ENCODE peak calls at places on chromosomes 4 and X, in seven cellular contexts. F, M, P, H, X, S and O are unnamed samples.
A peak's percentile ranks its signal among the peaks of the same experiment; 100 is the strongest.

GRCh38 chr4:106063009-106063408 is 167.7 kb downstream of the NPNT start:
- DNase-seq in F (peak; percentile 29), M (no peak), P (no peak), H (no peak), X (no peak), S (peak; percentile 29), O (no peak)

GRCh38 chrX:41333744-41333993 is 293 bp upstream of the DDX3X start:
- DNase-seq in F (no peak), M (peak; percentile 64), P (no peak), H (no peak), X (no peak), S (peak; percentile 89), O (no peak)

GRCh38 chr4:150366487-150366999 is 215.4 kb upstream of the MAB21L2 start:
- DNase-seq in F (no peak), M (no peak), P (peak; percentile 83), H (peak; percentile 58), X (no peak), S (no peak), O (no peak)

GRCh38 chr4:104064650-104065577 is 345.1 kb upstream of the TACR3 start:
- DNase-seq in F (peak; percentile 29), M (peak; percentile 3), P (peak; percentile 7), H (peak; percentile 25), X (peak; percentile 64), S (peak; percentile 43), O (no peak)

GRCh38 chr4:25065901-25066610 is 35.3 kb upstream of the LGI2 start:
- DNase-seq in F (no peak), M (no peak), P (no peak), H (no peak), X (no peak), S (peak; percentile 57), O (no peak)

GRCh38 chrX:3175659-3176438 is 134.6 kb downstream of the ARSF start:
- DNase-seq in F (peak; percentile 63), M (no peak), P (peak; percentile 31), H (no peak), X (no peak), S (peak; percentile 42), O (no peak)

GRCh38 chr4:23213198-23213597 is 520.5 kb downstream of the GBA3 start:
- DNase-seq in F (no peak), M (no peak), P (no peak), H (no peak), X (no peak), S (no peak), O (no peak)

GRCh38 chr4:148574502-148574901 is 132.3 kb upstream of the NR3C2 start:
- DNase-seq in F (no peak), M (no peak), P (peak; percentile 13), H (no peak), X (no peak), S (no peak), O (no peak)

GRCh38 chr4:2284934-2285664 is 23.2 kb upstream of the MXD4 start:
- DNase-seq in F (peak; percentile 64), M (no peak), P (no peak), H (no peak), X (peak; percentile 33), S (peak; percentile 50), O (no peak)

GRCh38 chr4:173536808-173537429 is 6.9 kb upstream of the HAND2 start:
- DNase-seq in F (no peak), M (no peak), P (peak; percentile 77), H (peak; percentile 72), X (no peak), S (no peak), O (no peak)

GRCh38 chr4:19134685-19135084 is 1113.1 kb upstream of the LCORL start:
- DNase-seq in F (no peak), M (no peak), P (peak; percentile 69), H (no peak), X (no peak), S (no peak), O (no peak)

GRCh38 chr4:79198886-79199591 is 126.8 kb downstream of the NAA11 start:
- DNase-seq in F (no peak), M (no peak), P (no peak), H (no peak), X (no peak), S (no peak), O (no peak)

GRCh38 chrX:8632949-8633348 is 99.0 kb downstream of the ANOS1 start:
- DNase-seq in F (no peak), M (no peak), P (no peak), H (no peak), X (no peak), S (peak; percentile 57), O (no peak)

GRCh38 chr4:21765810-21766407 is 182.7 kb downstream of the KCNIP4 start:
- DNase-seq in F (peak; percentile 77), M (peak; percentile 17), P (peak; percentile 50), H (peak; percentile 25), X (no peak), S (peak; percentile 61), O (no peak)

GRCh38 chrX:148380614-148381561 is 119.5 kb upstream of the AFF2 start:
- DNase-seq in F (peak; percentile 73), M (peak; percentile 27), P (no peak), H (no peak), X (no peak), S (no peak), O (no peak)

GRCh38 chr4:74109116-74109791 is 10.3 kb upstream of the CXCL2 start:
- DNase-seq in F (peak; percentile 95), M (no peak), P (peak; percentile 82), H (no peak), X (peak; percentile 55), S (peak; percentile 97), O (no peak)

GRCh38 chrX:151825927-151826471 is 86.7 kb upstream of the MAGEA4 start:
- DNase-seq in F (peak; percentile 19), M (no peak), P (no peak), H (no peak), X (no peak), S (peak; percentile 91), O (no peak)

GRCh38 chrX:39709364-39709763 is 388.4 kb downstream of the BCOR start:
- DNase-seq in F (no peak), M (no peak), P (no peak), H (no peak), X (no peak), S (no peak), O (no peak)

GRCh38 chr4:17316566-17316965 is 195.3 kb downstream of the QDPR start:
- DNase-seq in F (no peak), M (no peak), P (no peak), H (no peak), X (no peak), S (no peak), O (no peak)

GRCh38 chr4:972651-973424 is 531 bp downstream of the DGKQ start:
- DNase-seq in F (no peak), M (peak; percentile 63), P (no peak), H (peak; percentile 72), X (no peak), S (peak; percentile 20), O (no peak)

GRCh38 chr4:145619639-145619996 is 433 bp downstream of the MMAA start:
- DNase-seq in F (peak; percentile 55), M (peak; percentile 59), P (no peak), H (peak; percentile 29), X (no peak), S (peak; percentile 61), O (no peak)

GRCh38 chrX:360496-361150 is 26.1 kb downstream of the PPP2R3B start:
- DNase-seq in F (no peak), M (no peak), P (no peak), H (no peak), X (no peak), S (no peak), O (no peak)

GRCh38 chrX:12617241-12617640 is 174.0 kb upstream of the PRPS2 start:
- DNase-seq in F (no peak), M (no peak), P (no peak), H (no peak), X (no peak), S (no peak), O (no peak)

GRCh38 chr4:114497116-114497515 is 101.5 kb upstream of the UGT8 start:
- DNase-seq in F (no peak), M (no peak), P (no peak), H (no peak), X (no peak), S (no peak), O (no peak)

GRCh38 chr4:1060646-1061371 is 49.4 kb downstream of the FGFRL1 start:
- DNase-seq in F (no peak), M (no peak), P (no peak), H (no peak), X (no peak), S (no peak), O (peak; percentile 24)

GRCh38 chrX:154827624-154828408 is 6.6 kb downstream of the SMIM9 start:
- DNase-seq in F (no peak), M (no peak), P (no peak), H (no peak), X (no peak), S (no peak), O (no peak)